ENCODE peak calls at places on chromosome 10, in six cellular contexts. Q, N, G, I, F and U are unnamed samples.

GRCh38 chr10:58064714-58065528 is 202.8 kb downstream of the IPMK start:
- DNase-seq in Q (peak; percentile 65), I (no peak), N (no peak), G (peak; percentile 9), F (peak; percentile 4), U (no peak)

GRCh38 chr10:28939352-28940157 is 262.2 kb downstream of the BAMBI start:
- DNase-seq in F (no peak), I (peak; percentile 66), Q (no peak), G (peak; percentile 23), N (no peak), U (peak; percentile 31)

GRCh38 chr10:119246862-119247549 is 39.6 kb downstream of the GRK5 start:
- DNase-seq in N (no peak), I (peak; percentile 55), Q (no peak), G (no peak), F (no peak), U (peak; percentile 91)

GRCh38 chr10:15374561-15374960 is 3.5 kb upstream of the FAM171A1 start:
- DNase-seq in F (no peak), I (no peak), Q (no peak), N (no peak), G (no peak), U (no peak)

GRCh38 chr10:3548702-3549101 is 236.3 kb downstream of the KLF6 start:
- DNase-seq in F (no peak), Q (no peak), N (no peak), I (no peak), G (no peak), U (no peak)

GRCh38 chr10:122459586-122460273 is 1.6 kb upstream of the HTRA1 start:
- DNase-seq in G (no peak), F (no peak), N (no peak), I (no peak), Q (no peak), U (peak; percentile 40)

GRCh38 chr10:103053659-103054581 is 135.8 kb downstream of the CNNM2 start:
- DNase-seq in I (peak; percentile 65), N (peak; percentile 10), G (no peak), Q (peak; percentile 91), F (peak; percentile 20), U (peak; percentile 37)

GRCh38 chr10:69965919-69966662 is 86.6 kb upstream of the MACROH2A2 start:
- DNase-seq in G (no peak), N (no peak), F (no peak), I (no peak), Q (no peak), U (no peak)

GRCh38 chr10:45602082-45602730 is 70.4 kb downstream of the ZFAND4 start:
- DNase-seq in N (no peak), G (no peak), F (no peak), I (no peak), Q (no peak), U (no peak)

GRCh38 chr10:17548786-17549185 is 68.4 kb downstream of the HACD1 start:
- DNase-seq in F (no peak), G (no peak), I (no peak), Q (no peak), N (no peak), U (no peak)

GRCh38 chr10:89535185-89536012 is at the start of gene SLC16A12:
- DNase-seq in I (peak; percentile 47), Q (no peak), N (no peak), F (no peak), G (no peak), U (no peak)

GRCh38 chr10:98467506-98468318 is 21.0 kb upstream of the HPS1 start:
- DNase-seq in G (peak; percentile 59), F (peak; percentile 20), I (peak; percentile 77), Q (peak; percentile 75), N (peak; percentile 27), U (peak; percentile 33)